ENCODE peak calls at places on chromosome 1, in ten cellular contexts. C is EL; M is M059J; T is amniotic stem cell; K is GM04503; N is A549; U is stimulated activated CD4-positive, alpha-beta T cell treated with anti-CD3 and anti-CD28 coated beads, Interleukin-4, amount 100 ng/mL, for 4 hours; V is thoracic aorta; I is fibroblast of the aortic adventitia; F is T-cell. H is an unnamed sample.

GRCh38 chr1:246632584-246633168 is 66.4 kb downstream of the CNST start:
- DNase-seq in K (peak), C (peak), N (no peak), T (peak), F (no peak), V (no peak), M (peak), U (no peak), I (peak), H (peak)

GRCh38 chr1:11358991-11359390 is 86.0 kb downstream of the UBIAD1 start:
- DNase-seq in V (no peak), K (no peak), M (no peak), F (no peak), T (no peak), U (no peak), I (no peak), C (no peak), N (no peak), H (no peak)

GRCh38 chr1:10621906-10622305 is 147.2 kb downstream of the PEX14 start:
- DNase-seq in M (no peak), I (no peak), K (no peak), N (no peak), U (no peak), V (no peak), C (no peak), T (no peak), F (no peak), H (no peak)

GRCh38 chr1:83497563-83497962 is 501.4 kb downstream of the TTLL7 start:
- DNase-seq in M (no peak), V (no peak), N (no peak), T (no peak), I (peak), C (no peak), U (no peak), K (no peak), F (no peak), H (no peak)

GRCh38 chr1:8373547-8374270 is 55.8 kb downstream of the SLC45A1 start:
- DNase-seq in T (peak), M (peak), I (peak), V (no peak), C (peak), K (peak), N (no peak), U (no peak), F (no peak), H (peak)

GRCh38 chr1:46719689-46720088 is 775 bp upstream of the EFCAB14 start:
- DNase-seq in U (no peak), M (peak), V (no peak), N (no peak), K (no peak), F (no peak), I (no peak), C (no peak), T (no peak), H (no peak)

GRCh38 chr1:157399984-157400382 is 152.3 kb downstream of the FCRL5 start:
- DNase-seq in M (no peak), I (peak), C (no peak), N (no peak), T (no peak), U (no peak), K (no peak), V (no peak), F (no peak), H (no peak)

GRCh38 chr1:3453891-3454810 is at the start of gene ARHGEF16:
- DNase-seq in V (no peak), F (no peak), K (no peak), M (peak), C (peak), N (peak), I (peak), T (no peak), U (peak), H (peak)

GRCh38 chr1:246728311-246728710 is 4.1 kb downstream of the SCCPDH start:
- DNase-seq in U (no peak), V (no peak), M (peak), N (no peak), K (no peak), F (no peak), C (peak), T (no peak), I (no peak), H (peak)